ENCODE peak calls at places on chromosomes 12 and 14, in four cellular contexts. V is A549, D is H1, U is K562. B is an unnamed sample.

GRCh38 chr12:60144395-60144794 is 548.6 kb downstream of the SLC16A7 start:
- DNase-seq in V (no peak), D (no peak), U (peak), B (no peak)

GRCh38 chr14:91412939-91413338 is 4.7 kb downstream of the CCDC88C start:
- DNase-seq in V (no peak), D (no peak), U (no peak), B (no peak)

GRCh38 chr12:28313631-28314030 is 123.4 kb downstream of the CCDC91 start:
- DNase-seq in V (no peak), D (no peak), U (no peak), B (no peak)

GRCh38 chr14:30196861-30197260 is 269.2 kb upstream of the PRKD1 start:
- DNase-seq in V (no peak), D (no peak), U (no peak), B (no peak)

GRCh38 chr12:100026241-100026640 is 41.5 kb upstream of the ANKS1B start:
- DNase-seq in V (no peak), D (no peak), U (no peak), B (no peak)

GRCh38 chr12:49959570-49960473 is 1.9 kb upstream of the AQP5 start:
- DNase-seq in V (peak), D (no peak), U (no peak), B (no peak)

GRCh38 chr12:124621296-124621660 is 53.9 kb upstream of the NCOR2 start:
- DNase-seq in V (no peak), D (peak), U (no peak), B (no peak)

GRCh38 chr12:6821674-6822433 is at the start of gene GPR162:
- DNase-seq in V (peak), D (peak), U (peak), B (no peak)

GRCh38 chr14:73760598-73761586 is 46.7 kb upstream of the PNMA1 start:
- DNase-seq in V (no peak), D (no peak), U (no peak), B (no peak)

GRCh38 chr12:10095971-10096370 is 2.8 kb downstream of the CLEC1A start:
- DNase-seq in V (no peak), D (no peak), U (no peak), B (no peak)

GRCh38 chr12:25957898-25958253 is 606 bp upstream of the RASSF8 start:
- DNase-seq in V (no peak), D (no peak), U (no peak), B (no peak)

GRCh38 chr12:52899338-52900035 is 5.4 kb downstream of the KRT8 start:
- DNase-seq in V (no peak), D (no peak), U (no peak), B (no peak)

GRCh38 chr14:23137221-23138172 is 18.4 kb upstream of the CEBPE start:
- DNase-seq in V (no peak), D (no peak), U (no peak), B (no peak)

GRCh38 chr14:100988411-100988900 is 84.9 kb upstream of the RTL1 start:
- DNase-seq in V (peak), D (no peak), U (no peak), B (peak)

GRCh38 chr12:3046441-3047200 is 30.6 kb upstream of the TSPAN9 start:
- DNase-seq in V (no peak), D (peak), U (peak), B (no peak)
- TF ChIP-seq PHF8 in V (no peak), D (no peak), U (no peak), B (no peak)

GRCh38 chr12:57146092-57146491 is 1.3 kb downstream of the LRP1-AS start:
- DNase-seq in V (no peak), D (no peak), U (no peak), B (no peak)
- TF ChIP-seq PHF8 in V (no peak), D (no peak), U (no peak), B (no peak)

GRCh38 chr12:3187846-3188755 is 110.9 kb downstream of the TSPAN9 start:
- DNase-seq in V (no peak), D (no peak), U (no peak), B (no peak)
- TF ChIP-seq PHF8 in V (no peak), D (no peak), U (no peak), B (no peak)

GRCh38 chr14:70828188-70828587 is 18.9 kb upstream of the MAP3K9 start:
- DNase-seq in V (no peak), D (no peak), U (no peak), B (no peak)

GRCh38 chr14:70831382-70831781 is 22.1 kb upstream of the MAP3K9 start:
- DNase-seq in V (no peak), D (no peak), U (no peak), B (no peak)

GRCh38 chr14:70823281-70823680 is 14.0 kb upstream of the MAP3K9 start:
- DNase-seq in V (no peak), D (no peak), U (no peak), B (no peak)

GRCh38 chr14:70822706-70823185 is 13.4 kb upstream of the MAP3K9 start:
- DNase-seq in V (peak), D (peak), U (no peak), B (no peak)

DNA sequence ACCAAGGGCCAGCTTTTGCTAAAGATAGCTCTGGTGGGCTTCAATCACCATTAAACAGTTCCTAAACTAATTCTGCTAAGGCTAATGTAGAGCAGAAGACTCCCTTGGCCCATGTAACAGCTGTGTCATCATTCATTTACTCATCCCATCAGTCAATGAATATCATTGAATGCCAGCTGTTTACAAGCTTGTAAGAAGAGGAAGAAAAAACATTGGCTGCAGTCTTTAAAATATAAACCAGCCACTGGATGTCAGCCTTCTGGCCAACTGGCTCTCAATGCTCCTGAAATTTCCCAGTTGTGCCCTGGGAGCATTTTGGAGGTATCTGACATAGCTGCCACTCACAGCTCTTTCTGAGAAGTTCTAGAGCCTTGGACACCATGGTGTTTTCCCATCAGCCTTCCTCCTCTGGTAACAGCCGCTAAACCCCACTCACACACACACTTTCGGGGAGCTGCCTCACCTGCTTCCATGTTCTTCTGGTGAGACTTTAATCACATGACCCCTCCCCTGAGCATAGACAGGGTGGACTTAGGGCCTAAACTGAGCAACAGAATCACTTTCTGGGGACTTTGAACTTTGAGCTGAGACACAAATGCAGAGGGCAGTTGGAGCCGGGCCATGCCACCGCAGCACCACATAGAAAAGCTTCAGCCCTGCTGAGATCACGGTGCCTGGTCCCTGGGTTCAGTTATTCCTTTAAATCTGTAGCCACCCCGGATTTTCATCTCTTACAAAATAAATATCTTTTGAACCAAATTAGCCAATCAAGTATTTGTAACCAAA is 18.2 kb upstream of the MAP3K9 start:
- DNase-seq in V (no peak), D (no peak), U (no peak), B (peak)
- TF ChIP-seq PHF8 in V (no peak), D (no peak), U (no peak), B (no peak)

B was measured in HepG2.